ENCODE peak calls at places on chromosomes 13 and 19, in seven cellular contexts. P is iris pigment epithelial cell, Q is NCI-H1092 treated with DMSO at 0.1 percent for 48 hours, V is GM04503, E is NCI-H69, L is fibroblast of lung, W is activated T-cell treated with anti-CD3 and anti-CD28 coated beads for 1 hour. B is an unnamed sample.

GRCh38 chr13:110229905-110230563 is 76.9 kb downstream of the COL4A1 start:
- DNase-seq in P (no peak), Q (no peak), V (no peak), E (no peak), L (no peak), W (no peak), B (no peak)

GRCh38 chr19:1265611-1266115 is 3.5 kb upstream of the CIRBP start:
- DNase-seq in P (no peak), Q (no peak), V (peak; percentile 64), E (peak; percentile 61), L (peak; percentile 80), W (no peak), B (no peak)

GRCh38 chr13:43263047-43263446 is 239.7 kb downstream of the DNAJC15 start:
- DNase-seq in P (no peak), Q (no peak), V (no peak), E (no peak), L (no peak), W (no peak), B (no peak)

GRCh38 chr19:18428837-18429674 is 8.9 kb downstream of the ISYNA1 start:
- DNase-seq in P (peak; percentile 87), Q (peak; percentile 79), V (no peak), E (peak; percentile 98), L (peak; percentile 82), W (peak; percentile 74), B (peak; percentile 49)

GRCh38 chr19:9932835-9933234 is 3.5 kb downstream of the OLFM2 start:
- DNase-seq in P (no peak), Q (no peak), V (no peak), E (no peak), L (no peak), W (no peak), B (no peak)

GRCh38 chr19:56111601-56112312 is 9.3 kb downstream of the ZNF787 start:
- DNase-seq in P (no peak), Q (no peak), V (no peak), E (no peak), L (no peak), W (peak; percentile 22), B (no peak)

GRCh38 chr19:57239982-57240310 is 486 bp upstream of the ZNF805 start:
- DNase-seq in P (peak; percentile 11), Q (no peak), V (no peak), E (no peak), L (peak; percentile 6), W (no peak), B (no peak)

GRCh38 chr13:46675016-46675415 is 121.9 kb downstream of the ESD start:
- DNase-seq in P (no peak), Q (peak; percentile 70), V (no peak), E (peak; percentile 80), L (peak; percentile 39), W (no peak), B (no peak)

GRCh38 chr19:17687857-17688784 is at the start of gene UNC13A:
- DNase-seq in P (peak; percentile 21), Q (peak; percentile 24), V (no peak), E (peak; percentile 84), L (peak; percentile 20), W (peak; percentile 18), B (no peak)

GRCh38 chr19:5089283-5089682 is 120.4 kb downstream of the KDM4B start:
- DNase-seq in P (no peak), Q (no peak), V (no peak), E (no peak), L (no peak), W (no peak), B (no peak)

GRCh38 chr13:86757236-86757978 is 913.8 kb upstream of the SLITRK5 start:
- DNase-seq in P (no peak), Q (no peak), V (no peak), E (no peak), L (no peak), W (no peak), B (no peak)

GRCh38 chr19:36049080-36049698 is 4.9 kb downstream of the THAP8 start:
- DNase-seq in P (peak; percentile 22), Q (no peak), V (no peak), E (peak; percentile 12), L (no peak), W (no peak), B (no peak)

GRCh38 chr13:27788271-27788670 is 4.0 kb upstream of the GSX1 start:
- DNase-seq in P (no peak), Q (no peak), V (no peak), E (no peak), L (no peak), W (no peak), B (no peak)